ENCODE peak calls at places on chromosomes 6 and 20, in eight cellular contexts. X, L, R, F, K, B, W and C are unnamed samples.
A peak's percentile ranks its signal among the peaks of the same experiment; 100 is the strongest.

GRCh38 chr20:48689388-48689787 is 138.4 kb downstream of the PREX1 start:
- DNase-seq in X (no peak), K (no peak), W (no peak), B (no peak), R (no peak), F (no peak), L (no peak), C (no peak)

GRCh38 chr6:5850848-5851255 is 155.9 kb downstream of the NRN1 start:
- DNase-seq in K (no peak), W (no peak), L (no peak), F (no peak), X (peak; percentile 75), B (peak; percentile 95), R (no peak), C (no peak)

GRCh38 chr6:28296520-28297060 is 15.2 kb downstream of the PGBD1 start:
- DNase-seq in L (no peak), B (no peak), F (no peak), K (no peak), R (no peak), X (no peak), W (no peak), C (no peak)

GRCh38 chr20:51565741-51566140 is 23.2 kb upstream of the NFATC2 start:
- DNase-seq in F (no peak), K (no peak), B (no peak), R (no peak), L (no peak), W (no peak), X (no peak), C (no peak)

GRCh38 chr20:408843-409696 is 971 bp downstream of the RBCK1 start:
- DNase-seq in B (peak; percentile 16), K (no peak), L (no peak), W (no peak), R (no peak), F (no peak), X (no peak), C (peak; percentile 53)

GRCh38 chr6:15264902-15265761 is 19.3 kb downstream of the JARID2 start:
- DNase-seq in W (no peak), R (no peak), X (no peak), B (peak; percentile 77), F (no peak), K (peak; percentile 4), L (no peak), C (no peak)

GRCh38 chr6:145067430-145067829 is 667.9 kb downstream of the EPM2A start:
- DNase-seq in L (no peak), F (no peak), R (no peak), K (peak; percentile 30), X (no peak), W (no peak), B (no peak), C (no peak)

GRCh38 chr6:26295691-26296555 is 69.1 kb upstream of the BTN3A2 start:
- DNase-seq in X (no peak), W (no peak), B (no peak), K (no peak), L (no peak), F (no peak), R (peak; percentile 83), C (no peak)

GRCh38 chr20:4060856-4061440 is 45.6 kb upstream of the RNF24 start:
- DNase-seq in L (no peak), K (no peak), R (no peak), X (no peak), W (no peak), B (no peak), F (peak; percentile 46), C (no peak)

GRCh38 chr6:41455818-41456217 is 90.4 kb upstream of the FOXP4 start:
- DNase-seq in L (no peak), X (no peak), B (peak; percentile 36), R (no peak), K (no peak), F (no peak), W (no peak), C (no peak)

GRCh38 chr6:157514659-157515496 is 133.9 kb downstream of the ZDHHC14 start:
- DNase-seq in F (no peak), W (no peak), X (no peak), K (no peak), R (peak; percentile 72), B (no peak), L (no peak), C (no peak)

GRCh38 chr6:52221302-52221701 is 23.0 kb downstream of the IL17F start:
- DNase-seq in X (no peak), F (no peak), R (no peak), W (no peak), K (no peak), L (no peak), B (no peak), C (peak; percentile 47)

GRCh38 chr6:79833264-79833663 is 114.1 kb downstream of the ELOVL4 start:
- DNase-seq in W (no peak), L (no peak), K (peak; percentile 79), R (no peak), B (no peak), F (no peak), X (no peak), C (no peak)

GRCh38 chr20:31494131-31494530 is 19.0 kb downstream of the REM1 start:
- DNase-seq in X (peak; percentile 52), L (no peak), B (peak; percentile 25), K (peak; percentile 34), R (no peak), F (no peak), W (no peak), C (no peak)

GRCh38 chr20:47156431-47156841 is 200.1 kb downstream of the ZMYND8 start:
- DNase-seq in R (no peak), B (no peak), K (peak; percentile 5), L (no peak), X (no peak), F (peak; percentile 77), W (no peak), C (no peak)

GRCh38 chr6:112851141-112851540 is 504.0 kb downstream of the RFPL4B start:
- DNase-seq in K (no peak), F (no peak), B (no peak), X (no peak), R (no peak), L (no peak), W (no peak), C (no peak)

GRCh38 chr20:24468401-24469115 is 871 bp upstream of the SYNDIG1 start:
- DNase-seq in K (no peak), X (no peak), B (no peak), F (no peak), L (no peak), W (peak; percentile 34), R (no peak), C (no peak)

GRCh38 chr6:7763896-7764295 is 38.0 kb downstream of the BMP6 start:
- DNase-seq in F (no peak), W (peak; percentile 84), L (no peak), B (no peak), R (no peak), K (peak; percentile 52), X (no peak), C (no peak)

GRCh38 chr6:68575765-68576439 is 59.2 kb upstream of the ADGRB3 start:
- DNase-seq in X (peak; percentile 44), F (peak; percentile 59), B (peak; percentile 63), K (peak; percentile 78), W (peak; percentile 25), L (no peak), R (no peak), C (no peak)

GRCh38 chr6:17393335-17394191 is at the start of gene CAP2:
- DNase-seq in B (peak; percentile 90), R (no peak), W (peak; percentile 70), F (peak; percentile 93), L (no peak), K (peak; percentile 72), X (peak; percentile 85), C (no peak)

GRCh38 chr6:104414723-104415122 is 445.0 kb downstream of the HACE1 start:
- DNase-seq in K (peak; percentile 57), R (no peak), F (no peak), B (no peak), L (no peak), X (no peak), W (no peak), C (no peak)

GRCh38 chr20:12305555-12305954 is 387.9 kb downstream of the BTBD3 start:
- DNase-seq in W (no peak), R (no peak), F (no peak), B (peak; percentile 34), L (no peak), K (no peak), X (no peak), C (no peak)